ENCODE peak calls at places on chromosomes 7 and 10, in nine cellular contexts. E is Peyer's patch; F is dermis microvascular lymphatic vessel endothelial cell; G is stimulated activated CD8-positive, alpha-beta memory T cell treated with anti-CD3 and anti-CD28 coated beads, Interleukin-15, amount 100 ng/mL, for 24 hours; Z is KBM-7; B is activated T-cell treated with anti-CD3 and anti-CD28 coated beads, Interleukin-2, amount 50 U/mL, for 48 hours; I is activated CD8-positive, alpha-beta T cell treated with anti-CD3 and anti-CD28 coated beads for 36 hours; C is stimulated activated CD4-positive, alpha-beta T cell treated with anti-CD3 and anti-CD28 coated beads, TNF-alpha, amount 100 ng/mL, for 24 hours; X is H4. D is an unnamed sample.

GRCh38 chr7:711967-712600 is 14.4 kb upstream of the DNAAF5 start:
- DNase-seq in E (no peak), F (no peak), G (no peak), Z (no peak), B (no peak), I (no peak), C (no peak), X (no peak), D (no peak)

GRCh38 chr7:135802697-135803096 is 54.1 kb upstream of the FAM180A start:
- DNase-seq in E (no peak), F (no peak), G (no peak), Z (no peak), B (no peak), I (no peak), C (no peak), X (no peak), D (no peak)

GRCh38 chr7:30276203-30276900 is 8.0 kb upstream of the ZNRF2 start:
- DNase-seq in E (no peak), F (no peak), G (no peak), Z (peak), B (peak), I (peak), C (no peak), X (peak), D (peak)

GRCh38 chr7:7641129-7641663 is 644 bp downstream of the UMAD1 start:
- DNase-seq in E (no peak), F (no peak), G (no peak), Z (no peak), B (no peak), I (no peak), C (peak), X (no peak), D (no peak)

GRCh38 chr10:124067825-124068400 is 25.5 kb downstream of the CHST15 start:
- DNase-seq in E (no peak), F (no peak), G (no peak), Z (no peak), B (no peak), I (no peak), C (no peak), X (no peak), D (no peak)

GRCh38 chr7:120733143-120733542 is 124.8 kb downstream of the TSPAN12 start:
- DNase-seq in E (no peak), F (no peak), G (no peak), Z (no peak), B (no peak), I (no peak), C (no peak), X (peak), D (no peak)

GRCh38 chr10:87848998-87849397 is 14.3 kb downstream of the KLLN start:
- DNase-seq in E (no peak), F (no peak), G (no peak), Z (no peak), B (no peak), I (no peak), C (no peak), X (no peak), D (no peak)

GRCh38 chr10:100119726-100120125 is 38.1 kb upstream of the CPN1 start:
- DNase-seq in E (no peak), F (no peak), G (no peak), Z (no peak), B (no peak), I (no peak), C (no peak), X (no peak), D (no peak)

GRCh38 chr10:15726042-15726441 is 6.3 kb upstream of the ITGA8 start:
- DNase-seq in E (no peak), F (no peak), G (no peak), Z (no peak), B (no peak), I (no peak), C (no peak), X (no peak), D (no peak)

GRCh38 chr10:122854648-122855047 is 9.0 kb upstream of the CUZD1 start:
- DNase-seq in E (no peak), F (no peak), G (no peak), Z (no peak), B (no peak), I (no peak), C (no peak), X (no peak), D (no peak)

GRCh38 chr10:104038958-104039752 is 46.5 kb downstream of the COL17A1 start:
- DNase-seq in E (no peak), F (no peak), G (no peak), Z (no peak), B (no peak), I (no peak), C (no peak), X (no peak), D (no peak)

GRCh38 chr7:5421626-5422323 is 1.9 kb downstream of the TNRC18 start:
- DNase-seq in E (peak), F (no peak), G (no peak), Z (peak), B (no peak), I (no peak), C (no peak), X (peak), D (peak)

GRCh38 chr10:97813311-97813710 is 36.3 kb upstream of the GOLGA7B start:
- DNase-seq in E (no peak), F (no peak), G (no peak), Z (no peak), B (no peak), I (no peak), C (no peak), X (no peak), D (no peak)

GRCh38 chr10:34742456-34742855 is 72.6 kb downstream of the PARD3 start:
- DNase-seq in E (no peak), F (no peak), G (no peak), Z (no peak), B (no peak), I (no peak), C (no peak), X (no peak), D (no peak)

GRCh38 chr10:119550802-119551201 is 8.3 kb upstream of the RGS10 start:
- DNase-seq in E (no peak), F (no peak), G (no peak), Z (no peak), B (no peak), I (no peak), C (no peak), X (no peak), D (no peak)

GRCh38 chr10:6014241-6014761 is 37.0 kb upstream of the IL15RA start:
- DNase-seq in E (no peak), F (peak), G (no peak), Z (peak), B (peak), I (peak), C (peak), X (peak), D (peak)

GRCh38 chr7:108454674-108455523 is 1.3 kb downstream of the NRCAM start:
- DNase-seq in E (no peak), F (no peak), G (no peak), Z (peak), B (peak), I (peak), C (no peak), X (no peak), D (peak)

GRCh38 chr10:130804281-130804680 is 507.2 kb downstream of the TCERG1L start:
- DNase-seq in E (no peak), F (no peak), G (no peak), Z (no peak), B (no peak), I (no peak), C (no peak), X (no peak), D (no peak)

GRCh38 chr10:116723428-116724281 is 18.7 kb downstream of the HSPA12A start:
- DNase-seq in E (no peak), F (no peak), G (no peak), Z (no peak), B (peak), I (peak), C (no peak), X (no peak), D (no peak)

D was measured in RPMI8226.